ENCODE peak calls at places on chromosomes 2 and 18, in ten cellular contexts. J is body of pancreas; N is SK-MEL-5; S is ecto neural progenitor cell; B is activated T-cell treated with anti-CD3 and anti-CD28 coated beads, Interleukin-2, amount 50 U/mL, for 72 hours; I is GM12891; X is H1; H is astrocyte of the cerebellum; V is PC-9; P is frontal cortex. E is an unnamed sample.

GRCh38 chr2:164287041-164287440 is 334.2 kb downstream of the GRB14 start:
- DNase-seq in J (no peak), N (no peak), S (no peak), B (no peak), I (no peak), X (no peak), H (no peak), V (no peak), P (no peak), E (no peak)

GRCh38 chr18:75207298-75208054 is 1.5 kb downstream of the PTGR3 start:
- DNase-seq in J (peak; percentile 43), N (peak; percentile 2), S (no peak), B (peak; percentile 71), I (no peak), X (no peak), H (no peak), V (no peak), P (no peak), E (no peak)

GRCh38 chr18:67400502-67401117 is 115.9 kb downstream of the DSEL start:
- DNase-seq in J (no peak), N (no peak), S (no peak), B (no peak), I (no peak), X (no peak), H (no peak), V (no peak), P (no peak), E (no peak)

GRCh38 chr2:178225011-178225817 is 30.9 kb downstream of the OSBPL6 start:
- DNase-seq in J (no peak), N (no peak), S (no peak), B (no peak), I (no peak), X (no peak), H (peak; percentile 88), V (no peak), P (no peak), E (no peak)

GRCh38 chr2:12715258-12715865 is 1.4 kb upstream of the TRIB2 start:
- DNase-seq in J (no peak), N (no peak), S (no peak), B (no peak), I (no peak), X (no peak), H (no peak), V (no peak), P (no peak), E (no peak)

GRCh38 chr18:39724652-39725051 is 2159.1 kb upstream of the CELF4 start:
- DNase-seq in J (no peak), N (no peak), S (no peak), B (no peak), I (no peak), X (no peak), H (no peak), V (no peak), P (no peak), E (no peak)

GRCh38 chr2:106058469-106059137 is 135.5 kb downstream of the UXS1 start:
- DNase-seq in J (no peak), N (no peak), S (no peak), B (peak; percentile 11), I (no peak), X (no peak), H (no peak), V (no peak), P (no peak), E (no peak)

GRCh38 chr2:8515864-8516533 is 165.9 kb upstream of the ID2 start:
- DNase-seq in J (no peak), N (peak; percentile 35), S (no peak), B (peak; percentile 37), I (no peak), X (no peak), H (no peak), V (no peak), P (no peak), E (no peak)

GRCh38 chr2:164522561-164522981 is 98.7 kb downstream of the GRB14 start:
- DNase-seq in J (no peak), N (no peak), S (no peak), B (no peak), I (no peak), X (no peak), H (no peak), V (no peak), P (no peak), E (no peak)

GRCh38 chr2:63676135-63676534 is 87.4 kb downstream of the MDH1 start:
- DNase-seq in J (no peak), N (no peak), S (no peak), B (no peak), I (no peak), X (no peak), H (no peak), V (no peak), P (no peak), E (no peak)

GRCh38 chr2:23663730-23664005 is 263.3 kb downstream of the ATAD2B start:
- DNase-seq in J (no peak), N (no peak), S (no peak), B (no peak), I (no peak), X (no peak), H (no peak), V (no peak), P (no peak), E (no peak)

GRCh38 chr2:86622409-86622877 is 1.2 kb downstream of the RNF103 start:
- DNase-seq in J (peak; percentile 58), N (peak; percentile 36), S (no peak), B (peak; percentile 29), I (no peak), X (peak; percentile 51), H (no peak), V (no peak), P (no peak), E (peak; percentile 14)

GRCh38 chr2:15145046-15145817 is 415.9 kb downstream of the NBAS start:
- DNase-seq in J (no peak), N (no peak), S (no peak), B (no peak), I (no peak), X (no peak), H (no peak), V (no peak), P (no peak), E (no peak)

E was measured in SK-N-DZ.